ENCODE peak calls at places on chromosomes 11 and 22, in four cellular contexts. H is H1, I is A549, V is epithelial cell of proximal tubule. N is an unnamed sample.

GRCh38 chr11:57071829-57072228 is 83.1 kb downstream of the OR5AK2 start:
- DNase-seq in H (no peak), I (no peak), V (no peak), N (no peak)

GRCh38 chr22:19003518-19003917 is 67.4 kb upstream of the PRODH start:
- DNase-seq in H (no peak), I (no peak), V (no peak), N (no peak)

GRCh38 chr11:83156996-83157754 is at the start of gene PCF11:
- DNase-seq in H (no peak), I (peak), V (no peak), N (no peak)

GRCh38 chr11:77590194-77590591 is 440 bp downstream of the AQP11 start:
- DNase-seq in H (no peak), I (peak), V (no peak), N (no peak)

GRCh38 chr22:50502628-50503474 is 4.7 kb downstream of the LMF2 start:
- DNase-seq in H (no peak), I (no peak), V (no peak), N (no peak)

GRCh38 chr11:56271092-56271491 is 2.9 kb upstream of the OR5T1 start:
- DNase-seq in H (no peak), I (no peak), V (no peak), N (no peak)

GRCh38 chr11:62552931-62553838 is 6.6 kb upstream of the AHNAK start:
- DNase-seq in H (peak), I (peak), V (peak), N (no peak)

GRCh38 chr22:44368611-44369010 is 55.9 kb upstream of the SHISAL1 start:
- DNase-seq in H (no peak), I (no peak), V (no peak), N (no peak)

GRCh38 chr22:33851240-33851639 is 69.0 kb downstream of the LARGE1 start:
- DNase-seq in H (no peak), I (no peak), V (no peak), N (no peak)

GRCh38 chr22:41217553-41218157 is 12.5 kb downstream of the L3MBTL2 start:
- DNase-seq in H (no peak), I (no peak), V (no peak), N (no peak)

GRCh38 chr11:128424271-128424709 is 163.1 kb downstream of the ETS1 start:
- DNase-seq in H (no peak), I (no peak), V (no peak), N (no peak)

GRCh38 chr22:20271114-20271994 is 3.2 kb upstream of the RTN4R start:
- DNase-seq in H (no peak), I (no peak), V (no peak), N (no peak)

GRCh38 chr11:59199546-59200420 is 12.9 kb downstream of the MPEG1 start:
- DNase-seq in H (no peak), I (no peak), V (no peak), N (no peak)

GRCh38 chr11:36316049-36316448 is 20.0 kb downstream of the PRR5L start:
- DNase-seq in H (no peak), I (no peak), V (no peak), N (no peak)

GRCh38 chr11:134687548-134687947 is 275.5 kb upstream of the B3GAT1 start:
- DNase-seq in H (no peak), I (no peak), V (no peak), N (no peak)

GRCh38 chr11:125535585-125535984 is 33.7 kb upstream of the EI24 start:
- DNase-seq in H (no peak), I (no peak), V (no peak), N (no peak)

GRCh38 chr22:32552540-32552939 is 77.9 kb downstream of the FBXO7 start:
- DNase-seq in H (no peak), I (no peak), V (no peak), N (no peak)

GRCh38 chr11:128814856-128815705 is 52.0 kb downstream of the KCNJ1 start:
- DNase-seq in H (peak), I (no peak), V (no peak), N (no peak)

GRCh38 chr11:2585566-2586090 is 114.2 kb downstream of the KCNQ1OT1 start:
- DNase-seq in H (no peak), I (no peak), V (no peak), N (no peak)

GRCh38 chr11:65591939-65592814 is 3.4 kb downstream of the KCNK7 start:
- DNase-seq in H (no peak), I (no peak), V (no peak), N (no peak)

GRCh38 chr11:3631331-3631730 is 10.5 kb downstream of the ART5 start:
- DNase-seq in H (no peak), I (no peak), V (no peak), N (no peak)

GRCh38 chr11:64466115-64466718 is 107.3 kb downstream of the RPS6KA4 start:
- DNase-seq in H (no peak), I (no peak), V (no peak), N (no peak)

GRCh38 chr11:60899021-60899936 is 7.1 kb downstream of the PRPF19 start:
- DNase-seq in H (no peak), I (peak), V (no peak), N (peak)

GRCh38 chr22:45535400-45535799 is 32.7 kb downstream of the FBLN1 start:
- DNase-seq in H (no peak), I (no peak), V (no peak), N (no peak)

GRCh38 chr11:61914471-61915171 is 2.7 kb downstream of the RAB3IL1 start:
- DNase-seq in H (no peak), I (no peak), V (no peak), N (peak)

GRCh38 chr11:110951609-110952008 is 239.4 kb upstream of the ARHGAP20 start:
- DNase-seq in H (no peak), I (no peak), V (no peak), N (no peak)

GRCh38 chr11:34915136-34916013 is 804 bp downstream of the APIP start:
- DNase-seq in H (no peak), I (peak), V (no peak), N (no peak)

GRCh38 chr11:92329644-92330043 is 105.0 kb downstream of the FAT3 start:
- DNase-seq in H (no peak), I (no peak), V (no peak), N (no peak)

GRCh38 chr11:79381036-79381435 is 59.8 kb downstream of the TENM4 start:
- DNase-seq in H (no peak), I (no peak), V (no peak), N (no peak)

GRCh38 chr11:130418756-130419155 is 9.7 kb downstream of the ADAMTS8 start:
- DNase-seq in H (no peak), I (no peak), V (no peak), N (no peak)

GRCh38 chr11:63937713-63938480 is 905 bp upstream of the NAA40 start:
- DNase-seq in H (no peak), I (peak), V (no peak), N (no peak)

GRCh38 chr11:130070829-130071205 is 1.1 kb downstream of the APLP2 start:
- DNase-seq in H (no peak), I (peak), V (no peak), N (no peak)

GRCh38 chr22:23276656-23277582 is 96.6 kb downstream of the BCR start:
- DNase-seq in H (no peak), I (no peak), V (no peak), N (no peak)

GRCh38 chr22:40472579-40472978 is 102.2 kb downstream of the SGSM3 start:
- DNase-seq in H (no peak), I (no peak), V (no peak), N (no peak)

GRCh38 chr11:48207881-48208280 is 8.7 kb upstream of the OR4B1 start:
- DNase-seq in H (no peak), I (no peak), V (no peak), N (no peak)

GRCh38 chr11:118306556-118306955 is 2.0 kb downstream of the CD3E start:
- DNase-seq in H (no peak), I (no peak), V (no peak), N (no peak)

GRCh38 chr11:122659676-122660571 is 4.4 kb downstream of the UBASH3B start:
- DNase-seq in H (no peak), I (no peak), V (no peak), N (no peak)

GRCh38 chr11:122655527-122656072 is at the start of gene UBASH3B:
- DNase-seq in H (no peak), I (peak), V (peak), N (peak)

GRCh38 chr11:122653911-122654310 is 1.6 kb upstream of the UBASH3B start:
- DNase-seq in H (no peak), I (no peak), V (no peak), N (no peak)

GRCh38 chr11:122656073-122656630 is 630 bp downstream of the UBASH3B start:
- DNase-seq in H (no peak), I (peak), V (no peak), N (no peak)

DNA sequence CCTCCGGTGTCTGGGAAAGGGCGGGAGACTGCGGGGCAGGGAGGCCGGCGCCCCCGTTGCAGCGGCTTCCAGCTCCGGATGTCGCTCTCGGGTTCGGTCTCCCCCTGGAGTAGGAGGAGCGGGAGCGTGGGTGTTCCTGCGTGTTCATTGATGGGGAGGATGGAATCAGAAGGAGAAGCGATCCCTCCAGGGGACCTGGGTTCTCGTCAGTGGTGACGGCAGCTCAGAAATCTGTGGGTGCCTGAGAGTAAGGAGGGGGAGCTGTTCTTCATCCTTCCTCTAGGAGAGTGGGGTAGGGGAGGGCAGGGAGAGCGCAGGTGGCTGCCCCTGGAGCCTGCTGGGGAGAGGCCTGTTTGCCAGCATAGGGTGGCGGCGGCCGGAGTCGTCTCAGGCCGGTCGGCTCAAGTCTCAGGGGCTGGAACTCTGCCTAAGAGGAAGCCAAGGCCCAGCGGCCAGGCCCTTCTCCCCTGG is 1.1 kb downstream of the UBASH3B start:
- DNase-seq in H (no peak), I (peak), V (no peak), N (no peak)
- TF ChIP-seq CTCF in H (no peak), I (no peak), V (peak), N (no peak)

DNA sequence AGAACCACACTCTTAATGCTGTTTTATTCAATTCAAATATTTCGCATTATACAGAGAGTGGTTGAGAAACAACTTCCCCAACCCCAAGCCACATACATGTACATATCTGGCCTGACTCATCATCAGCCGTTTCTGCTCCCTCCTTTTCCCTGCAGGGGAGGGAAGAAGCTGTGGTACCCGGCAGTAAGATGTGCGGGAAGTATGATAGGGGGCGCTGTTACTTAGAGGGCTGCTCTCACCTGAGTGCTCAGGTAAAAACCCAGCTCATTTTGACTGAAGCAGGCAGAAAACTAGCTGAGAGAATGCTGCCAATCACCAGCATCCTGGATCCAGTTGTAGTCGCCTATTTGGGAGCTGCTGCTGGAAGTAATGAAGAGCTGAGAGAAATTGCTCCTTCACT is 85.6 kb downstream of the NELL1 start:
- DNase-seq in H (peak), I (no peak), V (no peak), N (no peak)
- TF ChIP-seq CTCF in H (peak), I (no peak), V (no peak), N (peak)

GRCh38 chr11:94325681-94326080 is 21.3 kb downstream of the IZUMO1R start:
- DNase-seq in H (peak), I (peak), V (no peak), N (no peak)
- TF ChIP-seq CTCF in H (peak), I (peak), V (peak), N (peak)

GRCh38 chr11:17827006-17827405 is 92.4 kb downstream of the KCNC1 start:
- DNase-seq in H (no peak), I (peak), V (no peak), N (no peak)
- TF ChIP-seq CTCF in H (no peak), I (peak), V (peak), N (peak)

DNA sequence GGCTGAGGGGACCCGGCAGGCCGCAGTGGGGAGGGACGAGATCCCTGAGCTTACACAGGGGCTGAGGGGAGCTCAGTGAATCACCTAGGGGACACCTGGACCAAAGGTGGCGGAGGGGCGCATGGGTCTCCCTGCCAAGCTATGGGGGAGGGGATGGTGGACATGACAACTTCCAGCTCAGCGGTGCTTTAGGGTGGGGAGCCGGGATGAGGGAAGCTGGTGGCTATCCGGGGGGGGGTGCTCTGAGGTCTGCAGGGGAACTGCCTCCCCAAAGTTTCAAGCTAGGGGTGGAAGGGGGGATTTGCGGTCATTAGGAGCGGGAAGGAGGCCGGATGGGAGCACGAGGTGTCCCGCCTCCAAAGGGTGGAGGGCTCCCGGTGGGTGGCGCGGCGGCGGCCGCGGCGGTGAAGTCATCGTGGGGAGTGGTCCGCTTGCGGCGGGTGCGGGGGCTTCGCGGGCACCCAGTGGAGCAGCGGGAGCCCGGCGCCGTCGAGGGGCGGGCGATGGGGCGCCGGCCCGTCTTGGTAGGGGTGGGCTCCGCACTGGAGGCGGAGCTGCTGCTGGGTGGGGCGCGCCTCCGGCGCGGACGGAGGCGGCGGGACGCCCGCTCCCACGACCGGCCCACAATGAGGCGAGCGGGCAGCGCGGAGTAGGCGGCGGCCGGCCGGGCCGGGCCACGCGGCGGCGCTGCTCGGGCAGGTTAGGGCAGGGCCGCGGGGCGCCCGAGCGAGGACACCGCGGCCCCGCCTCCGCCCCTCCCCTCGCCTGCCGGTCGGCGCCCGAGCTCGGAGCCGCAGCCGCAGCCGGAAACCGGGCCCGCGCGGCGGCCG is at the start of gene MICALL1:
- DNase-seq in H (no peak), I (peak), V (no peak), N (no peak)
- TF ChIP-seq CTCF in H (peak), I (peak), V (no peak), N (no peak)

DNA sequence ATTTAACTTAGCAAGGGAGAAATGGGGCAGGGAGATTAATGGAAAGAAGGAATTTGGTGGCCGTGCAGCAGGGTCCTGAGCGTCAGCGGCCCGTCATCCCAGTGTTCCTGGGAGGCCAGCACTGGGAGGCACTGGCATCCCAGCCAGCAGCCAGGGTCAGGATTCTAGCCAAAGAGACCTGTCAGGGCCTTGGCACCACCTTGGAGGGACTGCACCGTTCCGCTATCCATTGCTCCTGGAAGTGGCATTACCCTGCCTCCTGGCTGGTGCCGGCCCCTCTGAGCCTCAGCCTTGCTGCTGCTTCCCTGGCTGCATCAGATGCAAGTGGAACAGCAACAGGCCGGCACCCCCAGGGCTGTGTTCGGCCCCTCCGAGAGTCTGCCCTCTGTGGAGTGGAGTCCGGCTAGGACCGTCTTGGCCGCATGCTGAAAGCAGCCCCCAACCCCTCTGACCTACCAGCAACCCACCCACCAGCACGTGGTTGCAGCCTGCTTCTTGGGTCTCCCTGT is 30.1 kb downstream of the RASD2 start:
- DNase-seq in H (no peak), I (no peak), V (no peak), N (no peak)
- TF ChIP-seq CTCF in H (no peak), I (no peak), V (no peak), N (no peak)

N was measured in D721Med.